ENCODE peak calls at places on chromosomes 11 and 22, in ten cellular contexts. U is stimulated activated CD4-positive, alpha-beta T cell treated with anti-CD3 and anti-CD28 coated beads, Interleukin-2, amount 100 ng/mL, for 24 hours; C is C1 segment of cervical spinal cord; Z is NCI-H1417; E is transverse colon; Y is T-helper 1 cell; K is activated CD8-positive, alpha-beta T cell treated with anti-CD3 and anti-CD28 coated beads for 36 hours; D is tibial artery; B is retinal pigment epithelial cell; X is HTR-8/SVneo. R is an unnamed sample.

GRCh38 chr11:130600139-130600538 is 151.7 kb downstream of the ADAMTS15 start:
- DNase-seq in U (no peak), C (no peak), Z (no peak), E (no peak), Y (no peak), K (no peak), D (no peak), B (no peak), X (no peak), R (no peak)

GRCh38 chr11:95363710-95364109 is 132.7 kb upstream of the SESN3 start:
- DNase-seq in U (no peak), C (no peak), Z (peak), E (no peak), Y (no peak), K (no peak), D (no peak), B (no peak), X (no peak), R (no peak)

GRCh38 chr11:59615132-59615636 is 390 bp downstream of the OSBP start:
- DNase-seq in U (peak), C (no peak), Z (peak), E (peak), Y (peak), K (peak), D (peak), B (no peak), X (peak), R (no peak)

GRCh38 chr11:96448225-96448624 is 58.4 kb downstream of the JRKL start:
- DNase-seq in U (no peak), C (no peak), Z (no peak), E (no peak), Y (no peak), K (no peak), D (no peak), B (no peak), X (no peak), R (no peak)

GRCh38 chr11:3231851-3232744 is at the start of gene MRGPRE:
- DNase-seq in U (no peak), C (no peak), Z (peak), E (no peak), Y (no peak), K (no peak), D (no peak), B (no peak), X (no peak), R (no peak)

GRCh38 chr11:79312591-79313267 is 128.1 kb downstream of the TENM4 start:
- DNase-seq in U (no peak), C (no peak), Z (peak), E (no peak), Y (no peak), K (no peak), D (no peak), B (no peak), X (no peak), R (no peak)

GRCh38 chr11:5092821-5093585 is 23.6 kb downstream of the OR52E1 start:
- DNase-seq in U (no peak), C (no peak), Z (no peak), E (no peak), Y (no peak), K (no peak), D (no peak), B (no peak), X (no peak), R (no peak)

GRCh38 chr11:103800406-103801114 is 235.9 kb upstream of the DDI1 start:
- DNase-seq in U (no peak), C (no peak), Z (no peak), E (no peak), Y (no peak), K (no peak), D (peak), B (no peak), X (no peak), R (no peak)

GRCh38 chr11:106503901-106504300 is 426.4 kb downstream of the AASDHPPT start:
- DNase-seq in U (no peak), C (no peak), Z (no peak), E (no peak), Y (no peak), K (no peak), D (no peak), B (peak), X (no peak), R (no peak)

GRCh38 chr11:975824-976223 is 50.2 kb downstream of the AP2A2 start:
- DNase-seq in U (no peak), C (no peak), Z (no peak), E (no peak), Y (no peak), K (peak), D (no peak), B (no peak), X (peak), R (no peak)

GRCh38 chr11:118897721-118898310 is 14.1 kb downstream of the CXCR5 start:
- DNase-seq in U (no peak), C (no peak), Z (peak), E (peak), Y (no peak), K (no peak), D (no peak), B (no peak), X (no peak), R (no peak)

GRCh38 chr22:46931881-46932280 is 169.4 kb downstream of the TBC1D22A start:
- DNase-seq in U (no peak), C (no peak), Z (no peak), E (no peak), Y (no peak), K (no peak), D (no peak), B (no peak), X (peak), R (no peak)